ENCODE peak calls at places on chromosome 6, in ten cellular contexts. V, U, R, C, D, O, W, Y, L and H are unnamed samples.

GRCh38 chr6:126873351-126873750 is 245.1 kb upstream of the RSPO3 start:
- DNase-seq in U (no peak), L (no peak), V (no peak), W (no peak), Y (no peak), R (no peak), D (no peak), C (no peak), O (no peak), H (no peak)

GRCh38 chr6:7087066-7087465 is 20.7 kb upstream of the RREB1 start:
- DNase-seq in Y (peak), C (no peak), R (no peak), D (no peak), L (no peak), O (no peak), U (no peak), W (no peak), V (no peak), H (peak)

GRCh38 chr6:150894935-150895686 is 29.6 kb downstream of the MTHFD1L start:
- DNase-seq in L (no peak), W (no peak), O (no peak), D (peak), V (no peak), R (peak), U (no peak), Y (no peak), C (no peak), H (no peak)

GRCh38 chr6:146968041-146968760 is 236.0 kb upstream of the STXBP5 start:
- DNase-seq in C (no peak), D (no peak), R (peak), Y (peak), V (no peak), L (no peak), O (no peak), U (no peak), W (no peak), H (peak)

GRCh38 chr6:14596410-14596809 is 478.8 kb downstream of the CD83 start:
- DNase-seq in V (no peak), Y (peak), O (no peak), L (no peak), C (no peak), D (no peak), U (peak), R (no peak), W (no peak), H (peak)

GRCh38 chr6:122753688-122754056 is 25.8 kb upstream of the FABP7 start:
- DNase-seq in U (no peak), W (no peak), L (peak), Y (no peak), D (no peak), O (no peak), R (no peak), V (no peak), C (no peak), H (peak)

GRCh38 chr6:21745543-21746337 is 152.2 kb downstream of the SOX4 start:
- DNase-seq in Y (no peak), V (no peak), L (no peak), C (no peak), O (no peak), R (no peak), W (no peak), U (no peak), D (no peak), H (no peak)

GRCh38 chr6:13635948-13636658 is 21.0 kb downstream of the NOL7 start:
- DNase-seq in D (no peak), V (no peak), Y (no peak), C (no peak), U (no peak), R (no peak), O (no peak), L (no peak), W (no peak), H (no peak)

GRCh38 chr6:88725111-88725711 is 238.2 kb downstream of the RNGTT start:
- DNase-seq in O (peak), L (no peak), C (no peak), Y (no peak), R (no peak), U (no peak), D (peak), V (no peak), W (peak), H (no peak)

GRCh38 chr6:40039042-40039441 is 104.8 kb upstream of the MOCS1 start:
- DNase-seq in L (no peak), U (no peak), V (no peak), W (no peak), C (no peak), Y (no peak), D (no peak), O (no peak), R (no peak), H (no peak)

GRCh38 chr6:160031442-160031841 is 62.6 kb downstream of the IGF2R start:
- DNase-seq in W (no peak), L (no peak), C (no peak), R (no peak), V (no peak), U (no peak), O (no peak), D (no peak), Y (peak), H (peak)

GRCh38 chr6:15755555-15755954 is 92.7 kb upstream of the DTNBP1 start:
- DNase-seq in L (no peak), C (no peak), W (no peak), D (no peak), V (no peak), Y (no peak), R (no peak), O (no peak), U (no peak), H (no peak)

GRCh38 chr6:148969679-148970078 is 222.8 kb downstream of the UST start:
- DNase-seq in U (no peak), W (no peak), C (no peak), Y (no peak), L (no peak), V (no peak), O (peak), R (peak), D (peak), H (no peak)

GRCh38 chr6:88538130-88538706 is 372.1 kb upstream of the CNR1 start:
- DNase-seq in U (no peak), D (no peak), R (peak), C (no peak), L (peak), O (no peak), W (no peak), V (no peak), Y (peak), H (no peak)

GRCh38 chr6:46963039-46963438 is 41.3 kb upstream of the ADGRF5 start:
- DNase-seq in U (no peak), O (no peak), W (no peak), Y (no peak), V (no peak), C (no peak), L (no peak), R (no peak), D (no peak), H (no peak)

GRCh38 chr6:16832027-16832688 is 70.9 kb upstream of the ATXN1 start:
- DNase-seq in C (no peak), Y (no peak), D (no peak), V (no peak), U (no peak), W (no peak), R (no peak), O (no peak), L (no peak), H (no peak)

GRCh38 chr6:15389759-15390723 is 144.2 kb downstream of the JARID2 start:
- DNase-seq in V (no peak), O (no peak), D (no peak), C (no peak), Y (no peak), R (peak), U (peak), L (peak), W (no peak), H (no peak)

GRCh38 chr6:90288404-90288803 is 8.2 kb downstream of the BACH2 start:
- DNase-seq in V (no peak), L (no peak), Y (no peak), D (no peak), C (no peak), U (no peak), W (no peak), O (no peak), R (peak), H (no peak)

GRCh38 chr6:138571585-138572199 is 72.4 kb upstream of the NHSL1 start:
- DNase-seq in C (no peak), V (no peak), D (no peak), U (no peak), W (no peak), L (no peak), R (no peak), Y (no peak), O (no peak), H (no peak)

GRCh38 chr6:31472259-31472658 is 25.7 kb upstream of the MICB start:
- DNase-seq in L (no peak), O (no peak), C (no peak), U (no peak), W (no peak), D (no peak), V (no peak), R (no peak), Y (no peak), H (no peak)

GRCh38 chr6:17580518-17581048 is 19.5 kb upstream of the FAM8A1 start:
- DNase-seq in L (peak), U (no peak), R (peak), Y (no peak), D (peak), V (no peak), C (no peak), O (peak), W (no peak), H (no peak)

GRCh38 chr6:140812636-140813035 is 1320.1 kb upstream of the GJE1 start:
- DNase-seq in R (no peak), L (no peak), W (no peak), Y (no peak), U (no peak), V (no peak), D (no peak), C (no peak), O (no peak), H (no peak)

GRCh38 chr6:17505767-17506280 is 94.3 kb upstream of the FAM8A1 start:
- DNase-seq in W (no peak), O (no peak), Y (no peak), V (no peak), R (peak), D (no peak), U (no peak), C (no peak), L (no peak), H (peak)

GRCh38 chr6:25312703-25313102 is 33.5 kb downstream of the CARMIL1 start:
- DNase-seq in R (peak), L (peak), Y (peak), O (no peak), U (no peak), V (no peak), C (no peak), D (no peak), W (no peak), H (peak)

GRCh38 chr6:166556871-166557322 is 29.6 kb downstream of the RAMACL start:
- DNase-seq in R (peak), V (no peak), D (no peak), L (peak), Y (peak), O (peak), C (peak), U (peak), W (no peak), H (peak)

GRCh38 chr6:45411959-45412358 is 34.2 kb upstream of the SUPT3H start:
- DNase-seq in O (no peak), V (no peak), D (no peak), W (no peak), R (no peak), C (no peak), Y (no peak), U (no peak), L (no peak), H (no peak)

GRCh38 chr6:9250852-9251251 is 815.5 kb upstream of the SLC35B3 start:
- DNase-seq in O (no peak), V (no peak), R (peak), C (no peak), L (peak), Y (peak), U (no peak), D (peak), W (peak), H (peak)

GRCh38 chr6:111329882-111330633 is 153.0 kb downstream of the REV3L start:
- DNase-seq in Y (no peak), R (no peak), C (no peak), O (no peak), W (no peak), D (no peak), U (no peak), V (no peak), L (no peak), H (no peak)

GRCh38 chr6:44284119-44284518 is 13.9 kb downstream of the TMEM151B start:
- DNase-seq in U (no peak), O (no peak), L (no peak), R (no peak), D (no peak), C (no peak), V (no peak), W (no peak), Y (no peak), H (no peak)

GRCh38 chr6:29845405-29846006 is 17.9 kb downstream of the HLA-G start:
- DNase-seq in D (no peak), U (no peak), Y (peak), O (no peak), R (no peak), C (no peak), V (peak), W (no peak), L (peak), H (no peak)

GRCh38 chr6:52115145-52115741 is 27.8 kb upstream of the PKHD1 start:
- DNase-seq in D (no peak), U (no peak), C (no peak), L (peak), R (no peak), W (no peak), Y (peak), O (no peak), V (no peak), H (no peak)

GRCh38 chr6:87407531-87407895 is 259 bp upstream of the CFAP206 start:
- DNase-seq in W (no peak), R (no peak), O (no peak), V (no peak), D (no peak), C (no peak), U (peak), L (peak), Y (peak), H (peak)

GRCh38 chr6:29999426-29999825 is 57.1 kb downstream of the HLA-A start:
- DNase-seq in D (no peak), V (no peak), U (no peak), R (no peak), C (no peak), L (no peak), W (no peak), Y (no peak), O (no peak), H (no peak)

GRCh38 chr6:105835373-105835772 is 250.8 kb upstream of the PRDM1 start:
- DNase-seq in Y (no peak), D (no peak), R (no peak), V (no peak), O (no peak), C (no peak), U (no peak), L (no peak), W (no peak), H (peak)

GRCh38 chr6:107439418-107439817 is 19.9 kb downstream of the PDSS2 start:
- DNase-seq in R (no peak), Y (no peak), V (no peak), L (no peak), C (no peak), U (no peak), D (no peak), W (no peak), O (no peak), H (no peak)

GRCh38 chr6:2738373-2738979 is 12.2 kb downstream of the MYLK4 start:
- DNase-seq in L (peak), C (no peak), O (no peak), R (peak), W (no peak), V (peak), Y (peak), D (peak), U (peak), H (peak)

GRCh38 chr6:102215425-102215824 is 821.9 kb downstream of the GRIK2 start:
- DNase-seq in C (no peak), L (no peak), Y (no peak), V (no peak), D (no peak), W (no peak), U (no peak), R (no peak), O (no peak), H (no peak)